ENCODE peak calls at places on chromosome 6, in five cellular contexts. One of them, this sample, is unnamed.

GRCh38 chr6:99356641-99357040 is 7.2 kb upstream of the FAXC start:
- DNase-seq in iris pigment epithelial cell: no peak
- DNase-seq in left cardiac atrium: no peak
- DNase-seq in activated CD8-positive, alpha-beta memory T cell treated with anti-CD3 and anti-CD28 coated beads for 48 hours: no peak
- DNase-seq in T-helper 2 cell: no peak
- DNase-seq in this sample: no peak

GRCh38 chr6:150176659-150177058 is 33.8 kb downstream of the PPP1R14C start:
- DNase-seq in iris pigment epithelial cell: no peak
- DNase-seq in left cardiac atrium: no peak
- DNase-seq in activated CD8-positive, alpha-beta memory T cell treated with anti-CD3 and anti-CD28 coated beads for 48 hours: no peak
- DNase-seq in T-helper 2 cell: no peak
- DNase-seq in this sample: no peak

GRCh38 chr6:159180001-159180400 is 10.8 kb downstream of the FNDC1 start:
- DNase-seq in iris pigment epithelial cell: no peak
- DNase-seq in left cardiac atrium: no peak
- DNase-seq in activated CD8-positive, alpha-beta memory T cell treated with anti-CD3 and anti-CD28 coated beads for 48 hours: no peak
- DNase-seq in T-helper 2 cell: no peak
- DNase-seq in this sample: no peak

GRCh38 chr6:154907293-154907692 is 87.8 kb upstream of the TIAM2 start:
- DNase-seq in iris pigment epithelial cell: peak
- DNase-seq in left cardiac atrium: no peak
- DNase-seq in activated CD8-positive, alpha-beta memory T cell treated with anti-CD3 and anti-CD28 coated beads for 48 hours: no peak
- DNase-seq in T-helper 2 cell: no peak
- DNase-seq in this sample: no peak

GRCh38 chr6:84263557-84263956 is 36.1 kb upstream of the CEP162 start:
- DNase-seq in iris pigment epithelial cell: no peak
- DNase-seq in left cardiac atrium: no peak
- DNase-seq in activated CD8-positive, alpha-beta memory T cell treated with anti-CD3 and anti-CD28 coated beads for 48 hours: no peak
- DNase-seq in T-helper 2 cell: no peak
- DNase-seq in this sample: no peak

GRCh38 chr6:26087284-26088115 is at the start of gene HFE:
- DNase-seq in iris pigment epithelial cell: peak
- DNase-seq in left cardiac atrium: peak
- DNase-seq in activated CD8-positive, alpha-beta memory T cell treated with anti-CD3 and anti-CD28 coated beads for 48 hours: no peak
- DNase-seq in T-helper 2 cell: no peak
- DNase-seq in this sample: peak

GRCh38 chr6:75210885-75211739 is 5.3 kb upstream of the COL12A1 start:
- DNase-seq in iris pigment epithelial cell: peak
- DNase-seq in left cardiac atrium: no peak
- DNase-seq in activated CD8-positive, alpha-beta memory T cell treated with anti-CD3 and anti-CD28 coated beads for 48 hours: no peak
- DNase-seq in T-helper 2 cell: no peak
- DNase-seq in this sample: no peak

GRCh38 chr6:57177545-57178225 is 5.6 kb downstream of the BAG2 start:
- DNase-seq in iris pigment epithelial cell: peak
- DNase-seq in left cardiac atrium: peak
- DNase-seq in activated CD8-positive, alpha-beta memory T cell treated with anti-CD3 and anti-CD28 coated beads for 48 hours: no peak
- DNase-seq in T-helper 2 cell: no peak
- DNase-seq in this sample: no peak

GRCh38 chr6:11366934-11367637 is 134.6 kb upstream of the NEDD9 start:
- DNase-seq in iris pigment epithelial cell: no peak
- DNase-seq in left cardiac atrium: no peak
- DNase-seq in activated CD8-positive, alpha-beta memory T cell treated with anti-CD3 and anti-CD28 coated beads for 48 hours: no peak
- DNase-seq in T-helper 2 cell: no peak
- DNase-seq in this sample: no peak

GRCh38 chr6:168778201-168778600 is 337.2 kb downstream of the SMOC2 start:
- DNase-seq in iris pigment epithelial cell: no peak
- DNase-seq in left cardiac atrium: peak
- DNase-seq in activated CD8-positive, alpha-beta memory T cell treated with anti-CD3 and anti-CD28 coated beads for 48 hours: no peak
- DNase-seq in T-helper 2 cell: no peak
- DNase-seq in this sample: peak

GRCh38 chr6:3211681-3212080 is 15.8 kb downstream of the TUBB2B start:
- DNase-seq in iris pigment epithelial cell: no peak
- DNase-seq in left cardiac atrium: no peak
- DNase-seq in activated CD8-positive, alpha-beta memory T cell treated with anti-CD3 and anti-CD28 coated beads for 48 hours: no peak
- DNase-seq in T-helper 2 cell: no peak
- DNase-seq in this sample: no peak

GRCh38 chr6:69732045-69732444 is 64.8 kb downstream of the LMBRD1 start:
- DNase-seq in iris pigment epithelial cell: peak
- DNase-seq in left cardiac atrium: no peak
- DNase-seq in activated CD8-positive, alpha-beta memory T cell treated with anti-CD3 and anti-CD28 coated beads for 48 hours: no peak
- DNase-seq in T-helper 2 cell: no peak
- DNase-seq in this sample: no peak

GRCh38 chr6:72748759-72749158 is 126.9 kb downstream of the KCNQ5 start:
- DNase-seq in iris pigment epithelial cell: peak
- DNase-seq in left cardiac atrium: no peak
- DNase-seq in activated CD8-positive, alpha-beta memory T cell treated with anti-CD3 and anti-CD28 coated beads for 48 hours: no peak
- DNase-seq in T-helper 2 cell: no peak
- DNase-seq in this sample: no peak

GRCh38 chr6:163083141-163083540 is 331.4 kb upstream of the QKI start:
- DNase-seq in iris pigment epithelial cell: no peak
- DNase-seq in left cardiac atrium: no peak
- DNase-seq in activated CD8-positive, alpha-beta memory T cell treated with anti-CD3 and anti-CD28 coated beads for 48 hours: no peak
- DNase-seq in T-helper 2 cell: no peak
- DNase-seq in this sample: no peak

GRCh38 chr6:46135176-46135575 is 5.4 kb downstream of the ENPP4 start:
- DNase-seq in iris pigment epithelial cell: no peak
- DNase-seq in left cardiac atrium: no peak
- DNase-seq in activated CD8-positive, alpha-beta memory T cell treated with anti-CD3 and anti-CD28 coated beads for 48 hours: no peak
- DNase-seq in T-helper 2 cell: no peak
- DNase-seq in this sample: no peak

GRCh38 chr6:158758464-158758863 is 60.7 kb downstream of the EZR start:
- DNase-seq in iris pigment epithelial cell: no peak
- DNase-seq in left cardiac atrium: no peak
- DNase-seq in activated CD8-positive, alpha-beta memory T cell treated with anti-CD3 and anti-CD28 coated beads for 48 hours: no peak
- DNase-seq in T-helper 2 cell: no peak
- DNase-seq in this sample: no peak

GRCh38 chr6:156877126-156877863 is 100.1 kb downstream of the ARID1B start:
- DNase-seq in iris pigment epithelial cell: no peak
- DNase-seq in left cardiac atrium: no peak
- DNase-seq in activated CD8-positive, alpha-beta memory T cell treated with anti-CD3 and anti-CD28 coated beads for 48 hours: no peak
- DNase-seq in T-helper 2 cell: no peak
- DNase-seq in this sample: peak

GRCh38 chr6:161181136-161181535 is 92.7 kb downstream of the AGPAT4 start:
- DNase-seq in iris pigment epithelial cell: no peak
- DNase-seq in left cardiac atrium: no peak
- DNase-seq in activated CD8-positive, alpha-beta memory T cell treated with anti-CD3 and anti-CD28 coated beads for 48 hours: no peak
- DNase-seq in T-helper 2 cell: no peak
- DNase-seq in this sample: no peak

GRCh38 chr6:168088161-168089106 is 9.4 kb upstream of the FRMD1 start:
- DNase-seq in iris pigment epithelial cell: peak
- DNase-seq in left cardiac atrium: no peak
- DNase-seq in activated CD8-positive, alpha-beta memory T cell treated with anti-CD3 and anti-CD28 coated beads for 48 hours: no peak
- DNase-seq in T-helper 2 cell: no peak
- DNase-seq in this sample: no peak

GRCh38 chr6:30154709-30155521 is 6.1 kb downstream of the TRIM10 start:
- DNase-seq in iris pigment epithelial cell: peak
- DNase-seq in left cardiac atrium: no peak
- DNase-seq in activated CD8-positive, alpha-beta memory T cell treated with anti-CD3 and anti-CD28 coated beads for 48 hours: no peak
- DNase-seq in T-helper 2 cell: no peak
- DNase-seq in this sample: peak

GRCh38 chr6:134312038-134312660 is 5.8 kb downstream of the SGK1 start:
- DNase-seq in iris pigment epithelial cell: no peak
- DNase-seq in left cardiac atrium: no peak
- DNase-seq in activated CD8-positive, alpha-beta memory T cell treated with anti-CD3 and anti-CD28 coated beads for 48 hours: no peak
- DNase-seq in T-helper 2 cell: no peak
- DNase-seq in this sample: no peak

GRCh38 chr6:131948692-131949614 is 2.2 kb downstream of the CCN2 start:
- DNase-seq in iris pigment epithelial cell: peak
- DNase-seq in left cardiac atrium: peak
- DNase-seq in activated CD8-positive, alpha-beta memory T cell treated with anti-CD3 and anti-CD28 coated beads for 48 hours: no peak
- DNase-seq in T-helper 2 cell: no peak
- DNase-seq in this sample: peak

GRCh38 chr6:41548098-41548840 is 2.1 kb downstream of the FOXP4 start:
- DNase-seq in iris pigment epithelial cell: peak
- DNase-seq in left cardiac atrium: no peak
- DNase-seq in activated CD8-positive, alpha-beta memory T cell treated with anti-CD3 and anti-CD28 coated beads for 48 hours: peak
- DNase-seq in T-helper 2 cell: peak
- DNase-seq in this sample: no peak

GRCh38 chr6:76697585-76697984 is 625.1 kb upstream of the IMPG1 start:
- DNase-seq in iris pigment epithelial cell: peak
- DNase-seq in left cardiac atrium: no peak
- DNase-seq in activated CD8-positive, alpha-beta memory T cell treated with anti-CD3 and anti-CD28 coated beads for 48 hours: no peak
- DNase-seq in T-helper 2 cell: no peak
- DNase-seq in this sample: no peak

GRCh38 chr6:30682181-30683117 is 4.0 kb downstream of the PPP1R18 start:
- DNase-seq in iris pigment epithelial cell: peak
- DNase-seq in left cardiac atrium: peak
- DNase-seq in activated CD8-positive, alpha-beta memory T cell treated with anti-CD3 and anti-CD28 coated beads for 48 hours: peak
- DNase-seq in T-helper 2 cell: peak
- DNase-seq in this sample: peak

GRCh38 chr6:112575309-112575834 is 228.2 kb downstream of the RFPL4B start:
- DNase-seq in iris pigment epithelial cell: peak
- DNase-seq in left cardiac atrium: no peak
- DNase-seq in activated CD8-positive, alpha-beta memory T cell treated with anti-CD3 and anti-CD28 coated beads for 48 hours: no peak
- DNase-seq in T-helper 2 cell: no peak
- DNase-seq in this sample: no peak

GRCh38 chr6:157227202-157228166 is 95.8 kb downstream of the TMEM242 start:
- DNase-seq in iris pigment epithelial cell: no peak
- DNase-seq in left cardiac atrium: no peak
- DNase-seq in activated CD8-positive, alpha-beta memory T cell treated with anti-CD3 and anti-CD28 coated beads for 48 hours: no peak
- DNase-seq in T-helper 2 cell: no peak
- DNase-seq in this sample: peak

GRCh38 chr6:137043710-137044365 is 927 bp downstream of the IL20RA start:
- DNase-seq in iris pigment epithelial cell: peak
- DNase-seq in left cardiac atrium: peak
- DNase-seq in activated CD8-positive, alpha-beta memory T cell treated with anti-CD3 and anti-CD28 coated beads for 48 hours: no peak
- DNase-seq in T-helper 2 cell: no peak
- DNase-seq in this sample: peak

GRCh38 chr6:84788689-84789088 is 24.3 kb upstream of the TBX18 start:
- DNase-seq in iris pigment epithelial cell: no peak
- DNase-seq in left cardiac atrium: no peak
- DNase-seq in activated CD8-positive, alpha-beta memory T cell treated with anti-CD3 and anti-CD28 coated beads for 48 hours: no peak
- DNase-seq in T-helper 2 cell: no peak
- DNase-seq in this sample: no peak

GRCh38 chr6:168107191-168107940 is 28.4 kb upstream of the FRMD1 start:
- DNase-seq in iris pigment epithelial cell: no peak
- DNase-seq in left cardiac atrium: peak
- DNase-seq in activated CD8-positive, alpha-beta memory T cell treated with anti-CD3 and anti-CD28 coated beads for 48 hours: no peak
- DNase-seq in T-helper 2 cell: no peak
- DNase-seq in this sample: no peak

GRCh38 chr6:79421707-79422484 is 115.3 kb downstream of the LCA5 start:
- DNase-seq in iris pigment epithelial cell: peak
- DNase-seq in left cardiac atrium: no peak
- DNase-seq in activated CD8-positive, alpha-beta memory T cell treated with anti-CD3 and anti-CD28 coated beads for 48 hours: no peak
- DNase-seq in T-helper 2 cell: no peak
- DNase-seq in this sample: peak

GRCh38 chr6:145704153-145704781 is 31.1 kb downstream of the EPM2A start:
- DNase-seq in iris pigment epithelial cell: peak
- DNase-seq in left cardiac atrium: no peak
- DNase-seq in activated CD8-positive, alpha-beta memory T cell treated with anti-CD3 and anti-CD28 coated beads for 48 hours: no peak
- DNase-seq in T-helper 2 cell: no peak
- DNase-seq in this sample: no peak

GRCh38 chr6:141988954-141989705 is 143.6 kb upstream of the GJE1 start:
- DNase-seq in iris pigment epithelial cell: peak
- DNase-seq in left cardiac atrium: no peak
- DNase-seq in activated CD8-positive, alpha-beta memory T cell treated with anti-CD3 and anti-CD28 coated beads for 48 hours: no peak
- DNase-seq in T-helper 2 cell: no peak
- DNase-seq in this sample: peak

GRCh38 chr6:3610896-3611295 is 140.6 kb downstream of the PXDC1 start:
- DNase-seq in iris pigment epithelial cell: peak
- DNase-seq in left cardiac atrium: no peak
- DNase-seq in activated CD8-positive, alpha-beta memory T cell treated with anti-CD3 and anti-CD28 coated beads for 48 hours: no peak
- DNase-seq in T-helper 2 cell: no peak
- DNase-seq in this sample: no peak

GRCh38 chr6:34386316-34387137 is 5.9 kb downstream of the NUDT3 start:
- DNase-seq in iris pigment epithelial cell: peak
- DNase-seq in left cardiac atrium: no peak
- DNase-seq in activated CD8-positive, alpha-beta memory T cell treated with anti-CD3 and anti-CD28 coated beads for 48 hours: no peak
- DNase-seq in T-helper 2 cell: no peak
- DNase-seq in this sample: no peak

This sample was measured in adrenal gland.